ENCODE peak calls at places on chromosomes 12 and 14, in six cellular contexts. One of them, this sample, is unnamed.

GRCh38 chr14:65333926-65334687 is 78.4 kb upstream of the FUT8 start:
- DNase-seq in fibroblast of lung: peak; percentile 79
- DNase-seq in cardiac fibroblast: peak; percentile 86
- DNase-seq in Calu3: no peak
- DNase-seq in lung: no peak
- DNase-seq in fibroblast of pulmonary artery: peak; percentile 71
- DNase-seq in this sample: peak; percentile 62

GRCh38 chr12:76300297-76300665 is 47.9 kb downstream of the BBS10 start:
- DNase-seq in fibroblast of lung: no peak
- DNase-seq in cardiac fibroblast: no peak
- DNase-seq in Calu3: no peak
- DNase-seq in lung: no peak
- DNase-seq in fibroblast of pulmonary artery: no peak
- DNase-seq in this sample: no peak

GRCh38 chr14:36746907-36747306 is 85.2 kb downstream of the PAX9 start:
- DNase-seq in fibroblast of lung: no peak
- DNase-seq in cardiac fibroblast: no peak
- DNase-seq in Calu3: no peak
- DNase-seq in lung: no peak
- DNase-seq in fibroblast of pulmonary artery: no peak
- DNase-seq in this sample: no peak

GRCh38 chr12:100268835-100269564 is 2.0 kb downstream of the SCYL2 start:
- DNase-seq in fibroblast of lung: peak; percentile 9
- DNase-seq in cardiac fibroblast: peak; percentile 22
- DNase-seq in Calu3: no peak
- DNase-seq in lung: no peak
- DNase-seq in fibroblast of pulmonary artery: peak; percentile 16
- DNase-seq in this sample: no peak

GRCh38 chr12:44317651-44318126 is 481.8 kb downstream of the TMEM117 start:
- DNase-seq in fibroblast of lung: peak; percentile 41
- DNase-seq in cardiac fibroblast: peak; percentile 42
- DNase-seq in Calu3: peak; percentile 5
- DNase-seq in lung: no peak
- DNase-seq in fibroblast of pulmonary artery: peak; percentile 30
- DNase-seq in this sample: no peak

GRCh38 chr12:69024413-69024812 is 91.4 kb upstream of the CPM start:
- DNase-seq in fibroblast of lung: peak; percentile 27
- DNase-seq in cardiac fibroblast: no peak
- DNase-seq in Calu3: peak; percentile 90
- DNase-seq in lung: peak; percentile 89
- DNase-seq in fibroblast of pulmonary artery: peak; percentile 17
- DNase-seq in this sample: peak; percentile 89

GRCh38 chr14:33661071-33661470 is 289.8 kb downstream of the EGLN3 start:
- DNase-seq in fibroblast of lung: no peak
- DNase-seq in cardiac fibroblast: no peak
- DNase-seq in Calu3: no peak
- DNase-seq in lung: no peak
- DNase-seq in fibroblast of pulmonary artery: no peak
- DNase-seq in this sample: no peak

GRCh38 chr14:69519253-69519661 is 34.7 kb downstream of the PLEKHD1 start:
- DNase-seq in fibroblast of lung: no peak
- DNase-seq in cardiac fibroblast: no peak
- DNase-seq in Calu3: no peak
- DNase-seq in lung: no peak
- DNase-seq in fibroblast of pulmonary artery: no peak
- DNase-seq in this sample: no peak

GRCh38 chr14:20489093-20489994 is 16.0 kb upstream of the RNASE10 start:
- DNase-seq in fibroblast of lung: no peak
- DNase-seq in cardiac fibroblast: peak; percentile 42
- DNase-seq in Calu3: no peak
- DNase-seq in lung: no peak
- DNase-seq in fibroblast of pulmonary artery: peak; percentile 40
- DNase-seq in this sample: no peak

GRCh38 chr14:37150414-37150813 is 22.0 kb downstream of the SLC25A21 start:
- DNase-seq in fibroblast of lung: peak; percentile 67
- DNase-seq in cardiac fibroblast: peak; percentile 35
- DNase-seq in Calu3: peak; percentile 15
- DNase-seq in lung: no peak
- DNase-seq in fibroblast of pulmonary artery: peak; percentile 51
- DNase-seq in this sample: no peak

GRCh38 chr14:55354500-55354899 is 57.1 kb downstream of the ATG14 start:
- DNase-seq in fibroblast of lung: peak; percentile 66
- DNase-seq in cardiac fibroblast: peak; percentile 71
- DNase-seq in Calu3: peak; percentile 65
- DNase-seq in lung: no peak
- DNase-seq in fibroblast of pulmonary artery: peak; percentile 68
- DNase-seq in this sample: no peak

GRCh38 chr12:108414021-108414420 is 74.9 kb upstream of the CMKLR1 start:
- DNase-seq in fibroblast of lung: no peak
- DNase-seq in cardiac fibroblast: no peak
- DNase-seq in Calu3: no peak
- DNase-seq in lung: no peak
- DNase-seq in fibroblast of pulmonary artery: no peak
- DNase-seq in this sample: no peak

GRCh38 chr14:101964297-101965144 is at the start of gene DYNC1H1:
- DNase-seq in fibroblast of lung: peak; percentile 96
- DNase-seq in cardiac fibroblast: peak; percentile 99
- DNase-seq in Calu3: peak; percentile 93
- DNase-seq in lung: peak; percentile 87
- DNase-seq in fibroblast of pulmonary artery: peak; percentile 98
- DNase-seq in this sample: peak; percentile 94

GRCh38 chr12:24728366-24728765 is 220.5 kb downstream of the BCAT1 start:
- DNase-seq in fibroblast of lung: peak; percentile 72
- DNase-seq in cardiac fibroblast: peak; percentile 62
- DNase-seq in Calu3: no peak
- DNase-seq in lung: no peak
- DNase-seq in fibroblast of pulmonary artery: peak; percentile 60
- DNase-seq in this sample: no peak

GRCh38 chr12:46458500-46459106 is 86.0 kb upstream of the SLC38A2 start:
- DNase-seq in fibroblast of lung: no peak
- DNase-seq in cardiac fibroblast: no peak
- DNase-seq in Calu3: no peak
- DNase-seq in lung: no peak
- DNase-seq in fibroblast of pulmonary artery: no peak
- DNase-seq in this sample: no peak

GRCh38 chr12:197347-197746 is 16.6 kb downstream of the SLC6A12 start:
- DNase-seq in fibroblast of lung: no peak
- DNase-seq in cardiac fibroblast: no peak
- DNase-seq in Calu3: no peak
- DNase-seq in lung: no peak
- DNase-seq in fibroblast of pulmonary artery: no peak
- DNase-seq in this sample: no peak

GRCh38 chr14:100784523-100785337 is 41.2 kb upstream of the MEG3 start:
- DNase-seq in fibroblast of lung: no peak
- DNase-seq in cardiac fibroblast: no peak
- DNase-seq in Calu3: no peak
- DNase-seq in lung: no peak
- DNase-seq in fibroblast of pulmonary artery: no peak
- DNase-seq in this sample: no peak

GRCh38 chr12:113961921-113962710 is 4.0 kb downstream of the RBM19 start:
- DNase-seq in fibroblast of lung: peak; percentile 35
- DNase-seq in cardiac fibroblast: peak; percentile 17
- DNase-seq in Calu3: no peak
- DNase-seq in lung: no peak
- DNase-seq in fibroblast of pulmonary artery: peak; percentile 54
- DNase-seq in this sample: no peak

GRCh38 chr12:19645823-19646222 is 206.5 kb downstream of the AEBP2 start:
- DNase-seq in fibroblast of lung: no peak
- DNase-seq in cardiac fibroblast: no peak
- DNase-seq in Calu3: no peak
- DNase-seq in lung: no peak
- DNase-seq in fibroblast of pulmonary artery: no peak
- DNase-seq in this sample: no peak

GRCh38 chr12:19646599-19646998 is 207.3 kb downstream of the AEBP2 start:
- DNase-seq in fibroblast of lung: no peak
- DNase-seq in cardiac fibroblast: no peak
- DNase-seq in Calu3: peak; percentile 7
- DNase-seq in lung: no peak
- DNase-seq in fibroblast of pulmonary artery: no peak
- DNase-seq in this sample: no peak

GRCh38 chr12:19642305-19642704 is 203.0 kb downstream of the AEBP2 start:
- DNase-seq in fibroblast of lung: no peak
- DNase-seq in cardiac fibroblast: no peak
- DNase-seq in Calu3: no peak
- DNase-seq in lung: no peak
- DNase-seq in fibroblast of pulmonary artery: no peak
- DNase-seq in this sample: no peak

GRCh38 chr12:19641235-19642080 is 202.2 kb downstream of the AEBP2 start:
- DNase-seq in fibroblast of lung: peak; percentile 19
- DNase-seq in cardiac fibroblast: peak; percentile 70
- DNase-seq in Calu3: no peak
- DNase-seq in lung: no peak
- DNase-seq in fibroblast of pulmonary artery: peak; percentile 62
- DNase-seq in this sample: no peak

DNA sequence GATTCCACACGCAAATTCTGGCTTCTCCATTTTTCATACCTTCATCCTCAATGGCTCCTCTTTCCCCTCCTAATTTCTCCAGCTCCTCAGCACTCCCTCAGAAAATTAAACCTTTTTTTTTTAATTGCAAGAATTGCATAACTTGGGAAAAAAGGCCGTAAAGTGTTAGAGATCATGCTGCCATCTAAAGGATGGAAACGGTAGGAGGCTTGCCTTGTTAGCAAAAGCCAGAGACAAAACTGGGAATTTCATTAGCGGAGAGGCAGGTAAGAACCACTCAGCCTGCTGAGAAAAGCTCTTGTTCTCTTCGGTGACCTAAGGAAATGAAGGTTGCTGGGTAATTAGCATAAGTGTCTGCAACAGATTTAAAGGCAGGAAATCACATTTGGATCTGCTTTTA is 204.3 kb downstream of the AEBP2 start:
- DNase-seq in fibroblast of lung: peak; percentile 76
- DNase-seq in cardiac fibroblast: peak; percentile 81
- DNase-seq in Calu3: peak; percentile 22
- DNase-seq in lung: no peak
- DNase-seq in fibroblast of pulmonary artery: peak; percentile 76
- DNase-seq in this sample: no peak
- TF ChIP-seq CTCF in fibroblast of lung: peak; percentile 77
- TF ChIP-seq CTCF in cardiac fibroblast: peak; percentile 63
- TF ChIP-seq CTCF in Calu3: peak; percentile 32
- TF ChIP-seq CTCF in lung: no peak
- TF ChIP-seq CTCF in fibroblast of pulmonary artery: peak; percentile 78
- TF ChIP-seq CTCF in this sample: peak; percentile 15

GRCh38 chr12:30807695-30808034 is 52.9 kb upstream of the CAPRIN2 start:
- DNase-seq in fibroblast of lung: no peak
- DNase-seq in cardiac fibroblast: no peak
- DNase-seq in Calu3: no peak
- DNase-seq in lung: no peak
- DNase-seq in fibroblast of pulmonary artery: no peak
- DNase-seq in this sample: no peak
- TF ChIP-seq CTCF in fibroblast of lung: no peak
- TF ChIP-seq CTCF in cardiac fibroblast: no peak
- TF ChIP-seq CTCF in Calu3: no peak
- TF ChIP-seq CTCF in lung: no peak
- TF ChIP-seq CTCF in fibroblast of pulmonary artery: no peak
- TF ChIP-seq CTCF in this sample: no peak

GRCh38 chr12:130026608-130027176 is 122.9 kb upstream of the TMEM132D start:
- DNase-seq in fibroblast of lung: no peak
- DNase-seq in cardiac fibroblast: peak; percentile 2
- DNase-seq in Calu3: peak; percentile 57
- DNase-seq in lung: no peak
- DNase-seq in fibroblast of pulmonary artery: no peak
- DNase-seq in this sample: peak; percentile 70
- TF ChIP-seq CTCF in fibroblast of lung: no peak
- TF ChIP-seq CTCF in cardiac fibroblast: peak; percentile 34
- TF ChIP-seq CTCF in Calu3: no peak
- TF ChIP-seq CTCF in lung: peak; percentile 2
- TF ChIP-seq CTCF in fibroblast of pulmonary artery: peak; percentile 18
- TF ChIP-seq CTCF in this sample: peak; percentile 40

DNA sequence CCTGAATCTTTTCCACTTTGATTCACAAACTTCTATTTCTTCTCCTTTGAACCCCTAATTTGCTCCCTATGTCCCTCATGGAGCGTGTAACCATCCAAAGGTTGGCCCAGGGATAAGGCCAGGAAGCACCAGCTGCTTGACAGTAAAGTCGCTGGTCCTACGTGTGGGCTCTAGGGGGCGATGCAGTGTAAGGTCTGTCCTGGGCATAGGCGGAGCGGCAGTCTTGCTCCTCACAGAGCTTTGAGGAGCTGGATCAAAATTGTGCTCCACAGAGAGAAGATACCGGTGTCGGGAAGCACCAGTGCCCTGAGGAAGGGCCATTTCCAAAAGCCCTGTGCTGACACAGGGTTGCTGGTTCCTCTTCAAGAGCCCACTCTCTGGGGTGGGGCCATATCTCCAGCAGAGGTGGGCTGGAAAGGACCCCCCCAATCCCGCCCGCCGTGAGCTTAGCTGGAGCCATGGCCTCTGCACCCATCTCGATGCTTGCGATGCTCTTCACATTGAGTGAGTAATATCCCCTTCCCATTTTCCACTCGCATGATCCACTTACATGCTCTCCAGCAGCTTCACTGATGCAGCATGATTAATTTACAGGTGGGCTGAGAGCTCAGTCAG is 49.9 kb upstream of the OR4E1 start:
- DNase-seq in fibroblast of lung: no peak
- DNase-seq in cardiac fibroblast: no peak
- DNase-seq in Calu3: peak; percentile 25
- DNase-seq in lung: no peak
- DNase-seq in fibroblast of pulmonary artery: peak; percentile 24
- DNase-seq in this sample: peak; percentile 53
- TF ChIP-seq CTCF in fibroblast of lung: no peak
- TF ChIP-seq CTCF in cardiac fibroblast: peak; percentile 16
- TF ChIP-seq CTCF in Calu3: no peak
- TF ChIP-seq CTCF in lung: no peak
- TF ChIP-seq CTCF in fibroblast of pulmonary artery: peak; percentile 35
- TF ChIP-seq CTCF in this sample: no peak

GRCh38 chr14:105602799-105603763 is 76.7 kb downstream of the TMEM121 start:
- DNase-seq in fibroblast of lung: no peak
- DNase-seq in cardiac fibroblast: no peak
- DNase-seq in Calu3: no peak
- DNase-seq in lung: no peak
- DNase-seq in fibroblast of pulmonary artery: no peak
- DNase-seq in this sample: peak; percentile 21
- TF ChIP-seq CTCF in fibroblast of lung: no peak
- TF ChIP-seq CTCF in cardiac fibroblast: no peak
- TF ChIP-seq CTCF in Calu3: no peak
- TF ChIP-seq CTCF in lung: no peak
- TF ChIP-seq CTCF in fibroblast of pulmonary artery: no peak
- TF ChIP-seq CTCF in this sample: no peak

GRCh38 chr12:57109207-57110160 is 1.7 kb downstream of the STAT6 start:
- DNase-seq in fibroblast of lung: no peak
- DNase-seq in cardiac fibroblast: no peak
- DNase-seq in Calu3: no peak
- DNase-seq in lung: no peak
- DNase-seq in fibroblast of pulmonary artery: no peak
- DNase-seq in this sample: no peak

GRCh38 chr12:57111046-57111698 is at the start of gene STAT6:
- DNase-seq in fibroblast of lung: peak; percentile 90
- DNase-seq in cardiac fibroblast: peak; percentile 97
- DNase-seq in Calu3: peak; percentile 81
- DNase-seq in lung: peak; percentile 89
- DNase-seq in fibroblast of pulmonary artery: peak; percentile 95
- DNase-seq in this sample: peak; percentile 93

GRCh38 chr12:57110189-57111045 is 745 bp downstream of the STAT6 start:
- DNase-seq in fibroblast of lung: peak; percentile 50
- DNase-seq in cardiac fibroblast: peak; percentile 46
- DNase-seq in Calu3: peak; percentile 76
- DNase-seq in lung: peak; percentile 70
- DNase-seq in fibroblast of pulmonary artery: no peak
- DNase-seq in this sample: peak; percentile 88

GRCh38 chr12:57116580-57117281 is 5.6 kb upstream of the STAT6 start:
- DNase-seq in fibroblast of lung: no peak
- DNase-seq in cardiac fibroblast: no peak
- DNase-seq in Calu3: no peak
- DNase-seq in lung: no peak
- DNase-seq in fibroblast of pulmonary artery: no peak
- DNase-seq in this sample: no peak

GRCh38 chr12:57112492-57113294 is 1.5 kb upstream of the STAT6 start:
- DNase-seq in fibroblast of lung: no peak
- DNase-seq in cardiac fibroblast: no peak
- DNase-seq in Calu3: no peak
- DNase-seq in lung: no peak
- DNase-seq in fibroblast of pulmonary artery: no peak
- DNase-seq in this sample: peak; percentile 23
- TF ChIP-seq CTCF in fibroblast of lung: no peak
- TF ChIP-seq CTCF in cardiac fibroblast: no peak
- TF ChIP-seq CTCF in Calu3: peak; percentile 84
- TF ChIP-seq CTCF in lung: peak; percentile 84
- TF ChIP-seq CTCF in fibroblast of pulmonary artery: peak; percentile 76
- TF ChIP-seq CTCF in this sample: peak; percentile 50